ENCODE peak calls at places on chromosomes 3 and 15, in six cellular contexts. Q is lower lobe of right lung, W is WERI-Rb-1, C is AG04450, E is Panc1, O is spleen. M is an unnamed sample.

GRCh38 chr15:43800286-43801136 is at the start of gene HYPK:
- DNase-seq in O (peak; percentile 98), W (peak; percentile 95), Q (peak; percentile 95), E (peak; percentile 54), C (peak; percentile 64), M (peak; percentile 92)

GRCh38 chr3:109369510-109369909 is 32.2 kb upstream of the DPPA4 start:
- DNase-seq in W (no peak), E (no peak), O (no peak), C (no peak), Q (no peak), M (no peak)

GRCh38 chr15:100809587-100809986 is 70.0 kb upstream of the ALDH1A3 start:
- DNase-seq in E (no peak), C (no peak), W (no peak), O (no peak), Q (no peak), M (no peak)

GRCh38 chr15:77446840-77447390 is 26.2 kb downstream of the HMG20A start:
- DNase-seq in Q (no peak), W (no peak), E (no peak), O (no peak), C (no peak), M (no peak)

GRCh38 chr15:74253276-74253921 is 17.3 kb downstream of the CCDC33 start:
- DNase-seq in O (no peak), W (peak; percentile 38), E (no peak), Q (no peak), C (no peak), M (no peak)

GRCh38 chr3:137259709-137260108 is 301.9 kb downstream of the IL20RB start:
- DNase-seq in Q (no peak), C (no peak), W (peak; percentile 24), E (no peak), O (no peak), M (no peak)

GRCh38 chr3:176120507-176120906 is 1076.8 kb downstream of the TBL1XR1 start:
- DNase-seq in W (no peak), Q (no peak), E (no peak), C (no peak), O (no peak), M (no peak)

GRCh38 chr15:71809346-71809745 is 1.0 kb upstream of the NR2E3 start:
- DNase-seq in Q (no peak), C (no peak), E (no peak), O (no peak), W (no peak), M (no peak)

GRCh38 chr15:40769310-40770146 is at the start of gene C15orf62:
- DNase-seq in O (peak; percentile 88), Q (peak; percentile 74), W (no peak), E (no peak), C (no peak), M (peak; percentile 67)

GRCh38 chr3:69207036-69207435 is 84.6 kb upstream of the LMOD3 start:
- DNase-seq in W (no peak), E (no peak), Q (no peak), C (no peak), O (no peak), M (no peak)

GRCh38 chr3:54660599-54661210 is 267.2 kb downstream of the LRTM1 start:
- DNase-seq in W (no peak), C (no peak), O (no peak), Q (no peak), E (no peak), M (no peak)

GRCh38 chr15:80970018-80970657 is 19.5 kb downstream of the MESD start:
- DNase-seq in C (no peak), O (no peak), Q (no peak), W (peak; percentile 53), E (no peak), M (peak; percentile 11)

GRCh38 chr3:158105124-158105709 is 1.0 kb downstream of the SHOX2 start:
- DNase-seq in Q (no peak), C (no peak), E (no peak), O (peak; percentile 77), W (peak; percentile 50), M (no peak)

GRCh38 chr3:53084310-53085001 is 38.6 kb upstream of the SFMBT1 start:
- DNase-seq in Q (no peak), O (peak; percentile 38), E (no peak), W (no peak), C (no peak), M (no peak)

GRCh38 chr15:66523926-66524325 is 18.8 kb downstream of the ZWILCH start:
- DNase-seq in C (no peak), Q (no peak), E (no peak), W (no peak), O (no peak), M (no peak)

GRCh38 chr3:36372534-36372935 is 7.8 kb upstream of the STAC start:
- DNase-seq in W (no peak), Q (no peak), E (no peak), C (no peak), O (no peak), M (no peak)

GRCh38 chr15:36232491-36232890 is 346.9 kb upstream of the CDIN1 start:
- DNase-seq in Q (no peak), E (no peak), W (no peak), C (no peak), O (no peak), M (no peak)

GRCh38 chr3:175383813-175384212 is 524.7 kb downstream of the NAALADL2 start:
- DNase-seq in C (no peak), W (no peak), O (no peak), E (no peak), Q (no peak), M (no peak)

GRCh38 chr3:122092460-122093165 is 37.5 kb downstream of the CD86 start:
- DNase-seq in Q (peak; percentile 60), E (no peak), C (no peak), O (no peak), W (peak; percentile 14), M (no peak)

GRCh38 chr3:187913617-187914033 is 168.4 kb upstream of the BCL6 start:
- DNase-seq in Q (no peak), W (no peak), C (peak; percentile 57), E (peak; percentile 57), O (no peak), M (no peak)

GRCh38 chr15:74631935-74632560 is 16.4 kb downstream of the CLK3 start:
- DNase-seq in Q (no peak), O (peak; percentile 90), C (no peak), W (peak; percentile 64), E (no peak), M (peak; percentile 38)

GRCh38 chr3:48435223-48435595 is 4.7 kb downstream of the CCDC51 start:
- DNase-seq in O (no peak), W (no peak), Q (no peak), E (no peak), C (no peak), M (no peak)

DNA sequence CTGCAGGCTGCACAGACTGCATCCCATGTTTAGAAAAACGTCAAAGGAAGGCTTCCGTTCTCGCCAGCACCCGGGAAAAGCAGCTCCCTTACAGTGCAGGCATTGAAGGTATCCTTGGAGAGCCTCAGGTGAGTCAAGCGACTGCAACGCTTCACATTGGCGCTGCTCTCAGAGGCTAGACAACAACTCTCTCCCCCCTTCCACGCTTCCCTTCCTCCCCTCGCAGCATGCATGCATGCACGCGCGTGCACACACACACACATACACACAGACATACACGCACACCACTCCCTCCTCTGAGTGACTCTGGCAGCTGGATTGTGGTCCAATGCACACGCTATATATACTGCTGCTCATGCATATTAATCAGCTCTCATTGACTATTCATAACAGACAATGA is 191.1 kb downstream of the PDZRN3 start:
- DNase-seq in Q (no peak), C (no peak), E (no peak), W (no peak), O (no peak), M (no peak)
- H3K27ac ChIP-seq in Q (no peak overlapping the region), C (peak overlapping the region; percentile 12), E (no peak overlapping the region), W (no peak overlapping the region), O (no peak overlapping the region), M (no peak overlapping the region)

GRCh38 chr3:120170223-120170622 is 76.0 kb upstream of the GSK3B start:
- DNase-seq in O (no peak), W (no peak), Q (no peak), E (peak; percentile 71), C (no peak), M (no peak)
- H3K27ac ChIP-seq in O (no peak overlapping the region), W (no peak overlapping the region), Q (no peak overlapping the region), E (no peak overlapping the region), C (peak overlapping the region; percentile 21), M (no peak overlapping the region)

DNA sequence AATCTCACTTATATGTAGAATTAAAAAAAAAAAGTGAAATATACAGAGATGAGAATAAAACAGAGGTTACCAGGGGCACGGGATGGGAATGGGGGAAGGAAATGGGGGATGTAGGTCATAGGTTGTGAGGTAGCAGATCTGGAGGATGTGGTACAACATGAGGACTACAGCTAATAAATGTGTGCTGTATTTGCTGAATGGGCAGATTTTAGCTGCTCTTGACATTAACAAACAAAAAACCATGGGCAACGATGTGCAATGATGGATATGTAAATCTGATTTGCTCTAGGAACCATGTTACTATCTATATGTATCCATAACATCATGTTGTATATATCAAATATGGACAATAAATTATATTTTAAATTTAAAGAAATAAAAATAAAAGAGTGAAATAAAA is 87.4 kb downstream of the FGF12 start:
- DNase-seq in W (no peak), O (no peak), C (no peak), E (no peak), Q (no peak), M (no peak)
- H3K27ac ChIP-seq in W (no peak overlapping the region), O (no peak overlapping the region), C (no peak overlapping the region), E (no peak overlapping the region), Q (no peak overlapping the region), M (no peak overlapping the region)

DNA sequence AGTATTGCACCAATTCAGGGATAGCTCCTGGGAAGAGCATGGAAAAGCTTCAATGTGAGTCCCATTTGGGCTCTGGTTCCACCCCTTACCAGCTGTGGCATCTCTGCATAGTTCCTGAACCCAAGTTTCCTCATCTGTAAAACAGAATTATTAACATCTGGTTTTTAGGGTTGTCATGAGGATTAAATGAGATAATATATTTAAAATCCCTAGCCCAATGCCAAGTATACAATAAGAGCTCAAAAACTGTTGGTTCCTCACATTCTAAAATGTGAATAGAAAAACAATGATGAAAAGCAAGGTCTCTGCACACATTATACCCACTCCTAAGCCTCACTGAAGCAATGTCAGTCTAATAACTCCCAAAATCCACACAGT is 237.3 kb upstream of the WNT5A start:
- DNase-seq in C (no peak), O (no peak), E (no peak), Q (no peak), W (no peak), M (no peak)
- H3K27ac ChIP-seq in C (no peak overlapping the region), O (no peak overlapping the region), E (no peak overlapping the region), Q (no peak overlapping the region), W (no peak overlapping the region), M (no peak overlapping the region)

GRCh38 chr3:46946856-46947544 is 29.5 kb downstream of the CCDC12 start:
- DNase-seq in E (no peak), O (peak; percentile 86), W (no peak), Q (peak; percentile 60), C (no peak), M (no peak)

GRCh38 chr3:46947981-46948791 is 28.4 kb downstream of the CCDC12 start:
- DNase-seq in Q (peak; percentile 82), C (no peak), O (peak; percentile 82), W (peak; percentile 81), E (no peak), M (no peak)

GRCh38 chr3:46944191-46944590 is 32.4 kb downstream of the CCDC12 start:
- DNase-seq in E (no peak), C (no peak), W (no peak), O (peak; percentile 62), Q (peak; percentile 54), M (no peak)

GRCh38 chr3:46947545-46947899 is 29.0 kb downstream of the CCDC12 start:
- DNase-seq in W (no peak), O (no peak), Q (no peak), E (no peak), C (no peak), M (no peak)

GRCh38 chr3:46946416-46946815 is 30.1 kb downstream of the CCDC12 start:
- DNase-seq in O (peak; percentile 74), E (no peak), C (no peak), Q (peak; percentile 48), W (no peak), M (no peak)
- H3K27ac ChIP-seq in O (peak overlapping the region; percentile 65), E (peak overlapping the region; percentile 57), C (no peak overlapping the region), Q (peak overlapping the region; percentile 85), W (no peak overlapping the region), M (no peak overlapping the region)

GRCh38 chr15:89002281-89002761 is 85.9 kb upstream of the ABHD2 start:
- DNase-seq in O (no peak), W (no peak), E (no peak), Q (peak; percentile 68), C (peak; percentile 66), M (no peak)
- H3K27ac ChIP-seq in O (no peak overlapping the region), W (no peak overlapping the region), E (peak overlapping the region; percentile 71), Q (no peak overlapping the region), C (peak overlapping the region; percentile 52), M (no peak overlapping the region)